ENCODE peak calls at places on chromosome 10, in eight cellular contexts. C, L, T, P, M, G, D and R are unnamed samples. For H3K9me3, the result is how much of the 10 kb centered on the place peaks cover.

GRCh38 chr10:73218466-73219191 is 28.4 kb downstream of the DNAJC9 start:
- DNase-seq in C (peak), M (peak), D (no peak), L (no peak), P (no peak), T (no peak), G (peak), R (no peak)

GRCh38 chr10:103918053-103918846 is at the start of gene STN1:
- DNase-seq in L (peak), M (peak), D (peak), C (peak), P (peak), G (peak), T (peak), R (peak)

GRCh38 chr10:112622786-112623185 is 175.8 kb downstream of the VTI1A start:
- DNase-seq in T (no peak), G (peak), L (no peak), C (peak), M (peak), D (no peak), P (no peak), R (no peak)

GRCh38 chr10:4721994-4722753 is 103.8 kb upstream of the AKR1E2 start:
- DNase-seq in G (peak), P (no peak), D (no peak), C (peak), M (peak), L (no peak), T (no peak), R (no peak)

GRCh38 chr10:79081353-79082034 is 12.7 kb downstream of the ZMIZ1 start:
- DNase-seq in G (peak), D (no peak), P (no peak), C (peak), T (peak), L (no peak), M (peak), R (no peak)

GRCh38 chr10:34486008-34486407 is 329.1 kb downstream of the PARD3 start:
- DNase-seq in G (no peak), D (no peak), T (no peak), M (no peak), C (no peak), P (no peak), L (no peak), R (no peak)

GRCh38 chr10:3907514-3907913 is 122.5 kb upstream of the KLF6 start:
- DNase-seq in G (peak), C (peak), M (peak), T (no peak), P (peak), D (no peak), L (no peak), R (no peak)

GRCh38 chr10:103506061-103506460 is 12.6 kb downstream of the NEURL1 start:
- DNase-seq in C (no peak), T (no peak), M (no peak), L (no peak), G (no peak), D (no peak), P (no peak), R (no peak)

GRCh38 chr10:6333973-6334372 is 131.2 kb downstream of the PFKFB3 start:
- DNase-seq in C (no peak), G (no peak), D (no peak), P (no peak), T (no peak), M (no peak), L (no peak), R (no peak)

GRCh38 chr10:124091646-124092269 is 1.6 kb downstream of the CHST15 start:
- DNase-seq in D (no peak), M (peak), G (peak), P (no peak), C (no peak), T (no peak), L (no peak), R (no peak)

GRCh38 chr10:103685880-103686669 is 169.3 kb downstream of the SH3PXD2A start:
- DNase-seq in C (peak), P (peak), G (peak), T (peak), M (peak), L (peak), D (peak), R (peak)

GRCh38 chr10:24324651-24325050 is 115.7 kb downstream of the KIAA1217 start:
- DNase-seq in D (no peak), P (no peak), G (no peak), T (no peak), C (no peak), M (peak), L (no peak), R (no peak)

GRCh38 chr10:129851941-129852650 is 112.0 kb downstream of the EBF3 start:
- DNase-seq in L (no peak), M (no peak), D (no peak), C (no peak), G (no peak), T (no peak), P (no peak), R (no peak)

GRCh38 chr10:119029613-119030420 is at the start of gene NANOS1:
- DNase-seq in L (peak), D (peak), M (no peak), P (no peak), C (peak), G (peak), T (no peak), R (no peak)

GRCh38 chr10:1399431-1400120 is 337.7 kb downstream of the ADARB2 start:
- DNase-seq in G (no peak), C (no peak), P (no peak), L (peak), D (no peak), M (no peak), T (no peak), R (no peak)

GRCh38 chr10:4240641-4241197 is 455.7 kb upstream of the KLF6 start:
- DNase-seq in D (no peak), T (no peak), G (peak), M (peak), C (peak), L (no peak), P (no peak), R (no peak)

GRCh38 chr10:133391249-133391635 is 2.7 kb upstream of the MTG1 start:
- DNase-seq in G (no peak), C (no peak), P (no peak), L (peak), T (no peak), D (no peak), M (no peak), R (no peak)

GRCh38 chr10:549391-549790 is 140.1 kb downstream of the DIP2C start:
- DNase-seq in P (no peak), M (no peak), G (no peak), T (no peak), C (no peak), L (no peak), D (no peak), R (no peak)

GRCh38 chr10:22615819-22616499 is 98.4 kb downstream of the PIP4K2A start:
- DNase-seq in L (no peak), P (no peak), D (peak), T (peak), G (no peak), M (peak), C (no peak), R (no peak)

DNA sequence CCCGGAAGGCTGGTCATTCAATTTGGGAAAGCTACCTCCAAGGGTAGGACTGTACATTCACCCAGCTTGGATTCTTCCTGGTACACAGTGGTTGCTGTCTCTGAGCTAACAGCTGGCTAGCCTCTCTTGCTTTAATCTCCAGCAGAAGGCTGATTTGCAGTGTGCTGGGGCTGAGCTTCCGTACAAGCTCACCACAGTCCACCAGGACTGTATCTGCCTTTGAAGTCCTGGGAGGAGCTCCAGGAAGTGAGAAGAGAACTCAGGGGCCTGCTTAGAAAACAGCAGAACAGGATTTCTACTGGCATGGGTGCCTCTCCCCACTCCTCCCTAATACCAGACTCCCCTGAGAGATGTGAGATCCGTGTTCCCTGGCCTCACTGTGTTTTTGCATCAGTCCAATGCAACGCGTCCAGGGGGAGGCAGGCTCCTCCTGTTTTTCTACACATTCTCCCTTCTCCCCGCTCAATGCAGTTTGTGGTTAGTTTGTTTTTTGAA is 6.6 kb downstream of the AFAP1L2 start:
- DNase-seq in M (peak), L (no peak), G (peak), T (no peak), P (peak), C (no peak), D (no peak), R (no peak)
- H3K27ac ChIP-seq in M (peak), L (no peak), G (no peak), T (no peak), P (peak), C (no peak), D (no peak), R (no peak)

GRCh38 chr10:89043052-89043451 is 52.5 kb downstream of the FAS start:
- DNase-seq in G (no peak), C (no peak), M (no peak), L (no peak), D (no peak), T (no peak), P (no peak), R (no peak)

GRCh38 chr10:89042547-89042946 is 51.9 kb downstream of the FAS start:
- DNase-seq in L (no peak), T (no peak), P (no peak), D (no peak), M (no peak), G (no peak), C (no peak), R (no peak)

DNA sequence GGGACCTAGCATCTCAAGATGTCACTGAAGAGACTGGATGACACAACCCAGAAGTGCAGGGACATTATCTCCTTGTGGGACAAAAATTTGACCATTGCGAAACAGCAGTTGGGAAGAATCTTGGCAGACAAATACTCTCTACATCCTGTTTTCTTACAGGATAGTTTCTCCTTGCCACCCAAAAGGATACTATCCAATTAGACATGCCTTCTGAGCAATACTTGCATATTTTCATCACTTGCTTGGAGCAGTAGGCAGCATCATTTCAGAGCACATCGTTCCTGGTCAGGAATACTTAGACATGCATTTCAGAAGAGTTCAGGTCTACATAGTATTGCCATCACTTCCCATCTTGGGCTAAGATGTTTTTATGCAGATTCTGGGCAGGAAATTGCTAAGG is 56.8 kb downstream of the FAS start:
- DNase-seq in C (no peak), P (no peak), L (no peak), M (no peak), T (no peak), D (no peak), G (peak), R (no peak)
- H3K4me3 ChIP-seq in C (no peak), P (no peak), L (no peak), M (no peak), T (no peak), D (no peak), G (no peak), R (no peak)

GRCh38 chr10:109327266-109327665 is 596.0 kb downstream of the XPNPEP1 start:
- DNase-seq in L (no peak), C (no peak), P (no peak), G (no peak), D (no peak), M (no peak), T (no peak), R (no peak)
- H3K9me3 ChIP-seq in L (under half), C (under half), P (under half), G (under half), D (under half), M (under half), T (under half), R (under half)

DNA sequence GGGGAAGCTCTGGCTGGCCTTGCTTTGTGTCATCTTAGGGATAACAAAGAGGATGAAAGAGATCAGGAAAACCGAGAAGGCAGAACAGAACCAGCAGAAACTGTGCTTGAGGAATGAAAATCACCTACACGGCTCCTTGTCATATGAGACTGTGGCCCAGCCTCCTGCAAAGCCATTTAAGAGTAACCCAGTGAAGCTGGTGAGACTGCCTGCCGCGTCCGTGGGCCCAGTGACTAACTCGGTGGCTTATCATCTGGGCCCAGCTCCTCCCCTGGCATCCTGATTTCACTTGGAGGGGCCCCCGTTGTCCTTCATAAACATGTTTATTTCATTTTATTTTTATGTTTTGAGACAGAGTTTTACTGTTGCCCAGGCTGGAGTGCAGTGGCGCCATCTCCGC is 30.7 kb downstream of the HTRA1 start:
- DNase-seq in L (no peak), T (no peak), G (peak), P (no peak), D (no peak), C (no peak), M (no peak), R (no peak)
- H3K27ac ChIP-seq in L (no peak), T (no peak), G (peak), P (no peak), D (no peak), C (no peak), M (no peak), R (no peak)

GRCh38 chr10:49395741-49396665 is at the start of gene DRGX:
- DNase-seq in C (no peak), T (no peak), D (no peak), G (peak), M (no peak), L (no peak), P (peak), R (no peak)
- H3K4me3 ChIP-seq in C (no peak), T (no peak), D (no peak), G (no peak), M (no peak), L (no peak), P (no peak), R (no peak)